ENCODE peak calls at places on chromosomes 3 and 15, in four cellular contexts. B is IMR-90, O is H9, Y is neuronal stem cell. C is an unnamed sample.

GRCh38 chr3:32544894-32545293 is 25.8 kb downstream of the DYNC1LI1 start:
- DNase-seq in B (no peak), O (no peak), Y (no peak), C (peak; percentile 44)

GRCh38 chr3:36259580-36259979 is 120.7 kb upstream of the STAC start:
- DNase-seq in B (no peak), Y (no peak), O (no peak), C (no peak)

GRCh38 chr15:90062023-90062728 is 40.1 kb downstream of the IDH2 start:
- DNase-seq in Y (peak; percentile 52), B (no peak), O (peak; percentile 88), C (peak; percentile 97)

GRCh38 chr3:12316721-12317351 is 28.0 kb downstream of the PPARG start:
- DNase-seq in Y (no peak), B (no peak), O (no peak), C (no peak)

GRCh38 chr3:98971183-98971681 is 69.7 kb upstream of the DCBLD2 start:
- DNase-seq in O (no peak), Y (no peak), B (peak; percentile 95), C (no peak)

GRCh38 chr15:85615930-85616329 is 178.8 kb downstream of the KLHL25 start:
- DNase-seq in O (peak; percentile 43), B (peak; percentile 52), Y (no peak), C (peak; percentile 78)

GRCh38 chr3:49707113-49707480 is 12.4 kb downstream of the AMIGO3 start:
- DNase-seq in B (peak; percentile 63), O (no peak), Y (no peak), C (no peak)

GRCh38 chr3:48567500-48567899 is 3.9 kb upstream of the UCN2 start:
- DNase-seq in B (no peak), O (no peak), Y (no peak), C (no peak)

GRCh38 chr3:106124818-106125217 is 256.0 kb upstream of the CBLB start:
- DNase-seq in Y (no peak), O (no peak), B (no peak), C (peak; percentile 41)

GRCh38 chr3:141444586-141445285 is 42.1 kb upstream of the RASA2 start:
- DNase-seq in B (no peak), O (no peak), Y (no peak), C (no peak)

GRCh38 chr3:52290596-52291507 is 3.2 kb downstream of the GLYCTK start:
- DNase-seq in B (no peak), Y (no peak), O (no peak), C (no peak)

GRCh38 chr15:98668566-98669308 is 20.4 kb downstream of the IGF1R start:
- DNase-seq in B (peak; percentile 80), O (no peak), Y (no peak), C (no peak)

GRCh38 chr3:142853270-142854163 is 35.4 kb downstream of the PCOLCE2 start:
- DNase-seq in Y (no peak), O (no peak), B (peak; percentile 21), C (no peak)

GRCh38 chr3:101803152-101803782 is 24.3 kb downstream of the NXPE3 start:
- DNase-seq in Y (peak; percentile 26), B (peak; percentile 79), O (no peak), C (peak; percentile 51)

GRCh38 chr3:173733029-173733652 is 335.6 kb downstream of the NLGN1 start:
- DNase-seq in O (no peak), Y (no peak), B (peak; percentile 64), C (peak; percentile 42)

GRCh38 chr15:63517614-63518013 is 13.2 kb downstream of the USP3 start:
- DNase-seq in Y (no peak), O (no peak), B (no peak), C (peak; percentile 55)

GRCh38 chr15:59222106-59222505 is 15.5 kb downstream of the LDHAL6B start:
- DNase-seq in O (no peak), Y (no peak), B (peak; percentile 83), C (no peak)
- H3K4me1 ChIP-seq in O (no peaks in the 10 kb centered on the region), Y (no peaks in the 10 kb centered on the region), B (no peaks in the 10 kb centered on the region), C (no peaks in the 10 kb centered on the region)

GRCh38 chr3:126661965-126662364 is 7.0 kb upstream of the TXNRD3 start:
- DNase-seq in O (no peak), Y (no peak), B (no peak), C (no peak)
- H3K23ac ChIP-seq in O (no peak overlapping the region), Y (no peak overlapping the region), B (no peak overlapping the region), C (no peak overlapping the region)

GRCh38 chr15:93250905-93251304 is 161.9 kb upstream of the RGMA start:
- DNase-seq in Y (no peak), B (no peak), O (no peak), C (no peak)
- H3K4me1 ChIP-seq in Y (peaks cover 4% of the 10 kb centered on the region), B (no peaks in the 10 kb centered on the region), O (no peaks in the 10 kb centered on the region), C (no peaks in the 10 kb centered on the region)

GRCh38 chr3:186414735-186415419 is 52.8 kb upstream of the DGKG start:
- DNase-seq in B (peak; percentile 77), O (no peak), Y (no peak), C (no peak)
- H3K23ac ChIP-seq in B (peak overlapping the region; percentile 59), O (no peak overlapping the region), Y (no peak overlapping the region), C (no peak overlapping the region)